ENCODE peak calls at places on chromosomes 13 and 19, in ten cellular contexts. One of them, this sample, is unnamed.

GRCh38 chr19:1063030-1063908 is 3.7 kb upstream of the ARHGAP45 start:
- DNase-seq in suprapubic skin: no peak
- DNase-seq in Peyer's patch: no peak
- DNase-seq in ascending aorta: no peak
- DNase-seq in PC-3: peak; percentile 29
- DNase-seq in astrocyte of the spinal cord: no peak
- DNase-seq in tibial nerve: no peak
- DNase-seq in uterus: no peak
- DNase-seq in fibroblast of lung: no peak
- DNase-seq in kidney epithelial cell: no peak
- DNase-seq in this sample: no peak

GRCh38 chr13:40787062-40787461 is 2.3 kb upstream of the SLC25A15 start:
- DNase-seq in uterus: no peak
- DNase-seq in Peyer's patch: no peak
- DNase-seq in PC-3: no peak
- DNase-seq in kidney epithelial cell: no peak
- DNase-seq in tibial nerve: no peak
- DNase-seq in suprapubic skin: no peak
- DNase-seq in astrocyte of the spinal cord: peak; percentile 29
- DNase-seq in fibroblast of lung: peak; percentile 91
- DNase-seq in ascending aorta: no peak
- DNase-seq in this sample: no peak

GRCh38 chr19:44848036-44848804 is 2.1 kb downstream of the NECTIN2 start:
- DNase-seq in Peyer's patch: no peak
- DNase-seq in suprapubic skin: peak; percentile 73
- DNase-seq in kidney epithelial cell: peak; percentile 55
- DNase-seq in fibroblast of lung: peak; percentile 50
- DNase-seq in ascending aorta: peak; percentile 75
- DNase-seq in uterus: peak; percentile 26
- DNase-seq in PC-3: peak; percentile 30
- DNase-seq in astrocyte of the spinal cord: peak; percentile 57
- DNase-seq in tibial nerve: no peak
- DNase-seq in this sample: peak; percentile 87

GRCh38 chr19:42528354-42529247 is at the start of gene CEACAM1:
- DNase-seq in suprapubic skin: no peak
- DNase-seq in kidney epithelial cell: no peak
- DNase-seq in PC-3: peak; percentile 35
- DNase-seq in Peyer's patch: peak; percentile 85
- DNase-seq in tibial nerve: no peak
- DNase-seq in astrocyte of the spinal cord: no peak
- DNase-seq in ascending aorta: peak; percentile 60
- DNase-seq in uterus: no peak
- DNase-seq in fibroblast of lung: no peak
- DNase-seq in this sample: peak; percentile 21

GRCh38 chr13:38687246-38688229 is 661 bp downstream of the FREM2 start:
- DNase-seq in fibroblast of lung: peak; percentile 2
- DNase-seq in ascending aorta: no peak
- DNase-seq in Peyer's patch: peak; percentile 46
- DNase-seq in astrocyte of the spinal cord: peak; percentile 36
- DNase-seq in uterus: no peak
- DNase-seq in PC-3: no peak
- DNase-seq in suprapubic skin: no peak
- DNase-seq in tibial nerve: no peak
- DNase-seq in kidney epithelial cell: no peak
- DNase-seq in this sample: no peak

GRCh38 chr19:7673995-7674667 is 2.8 kb upstream of the MCEMP1 start:
- DNase-seq in uterus: peak; percentile 21
- DNase-seq in kidney epithelial cell: no peak
- DNase-seq in suprapubic skin: peak; percentile 87
- DNase-seq in tibial nerve: peak; percentile 50
- DNase-seq in ascending aorta: peak; percentile 72
- DNase-seq in PC-3: peak; percentile 87
- DNase-seq in Peyer's patch: peak; percentile 73
- DNase-seq in fibroblast of lung: peak; percentile 78
- DNase-seq in astrocyte of the spinal cord: peak; percentile 29
- DNase-seq in this sample: peak; percentile 94

GRCh38 chr19:50046649-50047503 is 21.1 kb downstream of the ZNF473 start:
- DNase-seq in fibroblast of lung: peak; percentile 30
- DNase-seq in tibial nerve: peak; percentile 77
- DNase-seq in kidney epithelial cell: no peak
- DNase-seq in uterus: peak; percentile 39
- DNase-seq in astrocyte of the spinal cord: no peak
- DNase-seq in Peyer's patch: no peak
- DNase-seq in suprapubic skin: peak; percentile 73
- DNase-seq in PC-3: peak; percentile 34
- DNase-seq in ascending aorta: no peak
- DNase-seq in this sample: peak; percentile 27

GRCh38 chr19:12774588-12775555 is at the start of gene HOOK2:
- DNase-seq in tibial nerve: peak; percentile 19
- DNase-seq in PC-3: peak; percentile 97
- DNase-seq in Peyer's patch: peak; percentile 99
- DNase-seq in suprapubic skin: peak; percentile 93
- DNase-seq in uterus: no peak
- DNase-seq in fibroblast of lung: no peak
- DNase-seq in astrocyte of the spinal cord: no peak
- DNase-seq in kidney epithelial cell: no peak
- DNase-seq in ascending aorta: peak; percentile 78
- DNase-seq in this sample: peak; percentile 86

GRCh38 chr13:104021806-104022397 is 955.7 kb upstream of the SLC10A2 start:
- DNase-seq in suprapubic skin: no peak
- DNase-seq in astrocyte of the spinal cord: no peak
- DNase-seq in uterus: no peak
- DNase-seq in kidney epithelial cell: no peak
- DNase-seq in PC-3: no peak
- DNase-seq in ascending aorta: no peak
- DNase-seq in Peyer's patch: no peak
- DNase-seq in tibial nerve: no peak
- DNase-seq in fibroblast of lung: no peak
- DNase-seq in this sample: no peak

GRCh38 chr13:98751397-98752110 is 918 bp downstream of the SLC15A1 start:
- DNase-seq in PC-3: peak; percentile 44
- DNase-seq in uterus: no peak
- DNase-seq in fibroblast of lung: peak; percentile 33
- DNase-seq in suprapubic skin: no peak
- DNase-seq in Peyer's patch: peak; percentile 69
- DNase-seq in astrocyte of the spinal cord: peak; percentile 13
- DNase-seq in tibial nerve: no peak
- DNase-seq in kidney epithelial cell: no peak
- DNase-seq in ascending aorta: no peak
- DNase-seq in this sample: peak; percentile 84

GRCh38 chr13:40770934-40771618 is at the start of gene MRPS31:
- DNase-seq in Peyer's patch: peak; percentile 97
- DNase-seq in PC-3: peak; percentile 89
- DNase-seq in uterus: peak; percentile 94
- DNase-seq in suprapubic skin: peak; percentile 98
- DNase-seq in ascending aorta: peak; percentile 97
- DNase-seq in fibroblast of lung: peak; percentile 95
- DNase-seq in kidney epithelial cell: peak; percentile 65
- DNase-seq in astrocyte of the spinal cord: peak; percentile 96
- DNase-seq in tibial nerve: peak; percentile 87
- DNase-seq in this sample: peak; percentile 94

GRCh38 chr13:104008571-104009435 is 942.6 kb upstream of the SLC10A2 start:
- DNase-seq in tibial nerve: no peak
- DNase-seq in Peyer's patch: no peak
- DNase-seq in astrocyte of the spinal cord: peak; percentile 85
- DNase-seq in uterus: no peak
- DNase-seq in suprapubic skin: no peak
- DNase-seq in ascending aorta: no peak
- DNase-seq in kidney epithelial cell: no peak
- DNase-seq in fibroblast of lung: peak; percentile 89
- DNase-seq in PC-3: peak; percentile 66
- DNase-seq in this sample: no peak

GRCh38 chr19:42076375-42076944 is 494 bp downstream of the ZNF574 start:
- DNase-seq in kidney epithelial cell: no peak
- DNase-seq in fibroblast of lung: peak; percentile 10
- DNase-seq in ascending aorta: peak; percentile 75
- DNase-seq in tibial nerve: peak; percentile 33
- DNase-seq in astrocyte of the spinal cord: no peak
- DNase-seq in Peyer's patch: no peak
- DNase-seq in suprapubic skin: peak; percentile 83
- DNase-seq in PC-3: peak; percentile 4
- DNase-seq in uterus: no peak
- DNase-seq in this sample: peak; percentile 43

GRCh38 chr13:44093607-44094583 is 214.2 kb downstream of the LACC1 start:
- DNase-seq in Peyer's patch: no peak
- DNase-seq in tibial nerve: no peak
- DNase-seq in PC-3: no peak
- DNase-seq in kidney epithelial cell: no peak
- DNase-seq in ascending aorta: no peak
- DNase-seq in fibroblast of lung: peak; percentile 54
- DNase-seq in astrocyte of the spinal cord: no peak
- DNase-seq in suprapubic skin: no peak
- DNase-seq in uterus: no peak
- DNase-seq in this sample: no peak

DNA sequence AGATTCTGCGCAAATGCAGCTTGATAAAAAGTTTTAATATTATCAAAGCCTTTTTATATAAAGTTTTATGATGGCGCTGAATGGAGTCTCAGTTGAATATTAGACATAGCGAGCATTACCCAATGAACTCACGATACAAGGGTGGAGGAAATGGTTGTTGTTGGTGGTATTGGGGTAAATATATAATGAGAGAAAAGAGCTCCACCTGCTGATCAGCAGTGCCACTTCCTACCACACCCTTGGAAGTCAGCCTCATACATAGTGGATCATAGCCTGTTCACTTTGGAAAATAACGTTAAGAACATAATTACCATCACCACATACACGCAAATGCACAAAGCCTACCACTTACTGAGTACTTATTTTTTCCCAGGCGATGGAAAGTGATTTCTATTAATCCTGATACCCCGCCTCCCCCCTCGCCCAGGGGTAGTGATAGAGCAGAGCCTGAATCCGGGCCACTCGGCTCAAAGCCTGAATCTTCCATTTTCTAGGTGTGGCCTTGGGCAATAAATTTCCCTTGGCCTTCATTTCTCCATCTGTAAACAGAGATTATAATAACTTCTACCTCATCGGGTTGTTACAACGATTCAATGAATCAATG is 358.3 kb downstream of the KLF5 start:
- DNase-seq in ascending aorta: no peak
- DNase-seq in tibial nerve: no peak
- DNase-seq in astrocyte of the spinal cord: no peak
- DNase-seq in Peyer's patch: no peak
- DNase-seq in kidney epithelial cell: no peak
- DNase-seq in suprapubic skin: no peak
- DNase-seq in uterus: no peak
- DNase-seq in fibroblast of lung: no peak
- DNase-seq in PC-3: peak; percentile 64
- DNase-seq in this sample: no peak
- TF ChIP-seq CTCF in ascending aorta: no peak
- TF ChIP-seq CTCF in tibial nerve: no peak
- TF ChIP-seq CTCF in astrocyte of the spinal cord: no peak
- TF ChIP-seq CTCF in Peyer's patch: no peak
- TF ChIP-seq CTCF in kidney epithelial cell: peak; percentile 17
- TF ChIP-seq CTCF in suprapubic skin: no peak
- TF ChIP-seq CTCF in uterus: no peak
- TF ChIP-seq CTCF in fibroblast of lung: no peak
- TF ChIP-seq CTCF in PC-3: peak; percentile 69
- TF ChIP-seq CTCF in this sample: no peak

DNA sequence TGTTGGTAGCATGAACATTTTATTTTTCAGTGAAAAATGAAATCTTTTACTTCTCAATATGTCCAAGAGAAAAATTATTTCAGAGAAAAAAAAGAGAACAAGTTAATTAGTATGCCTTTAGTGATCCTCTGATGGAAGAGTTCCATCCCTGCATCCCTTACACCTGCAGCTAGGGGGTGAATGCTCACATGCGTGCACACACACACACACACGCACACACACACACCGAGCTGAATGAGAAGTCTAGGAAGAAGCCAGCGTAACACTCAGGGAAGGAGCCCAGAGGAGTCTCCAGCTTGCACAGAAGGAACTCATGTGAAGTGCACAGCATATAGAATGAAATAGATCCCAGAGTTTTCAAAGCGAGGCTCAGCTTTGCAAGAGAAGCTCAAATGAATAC is 510.5 kb downstream of the IRS2 start:
- DNase-seq in uterus: no peak
- DNase-seq in fibroblast of lung: no peak
- DNase-seq in kidney epithelial cell: no peak
- DNase-seq in Peyer's patch: no peak
- DNase-seq in PC-3: no peak
- DNase-seq in ascending aorta: no peak
- DNase-seq in tibial nerve: no peak
- DNase-seq in astrocyte of the spinal cord: peak; percentile 25
- DNase-seq in suprapubic skin: no peak
- DNase-seq in this sample: no peak
- TF ChIP-seq CTCF in uterus: no peak
- TF ChIP-seq CTCF in fibroblast of lung: no peak
- TF ChIP-seq CTCF in kidney epithelial cell: peak; percentile 34
- TF ChIP-seq CTCF in Peyer's patch: no peak
- TF ChIP-seq CTCF in PC-3: peak; percentile 35
- TF ChIP-seq CTCF in ascending aorta: peak; percentile 4
- TF ChIP-seq CTCF in tibial nerve: no peak
- TF ChIP-seq CTCF in astrocyte of the spinal cord: peak; percentile 41
- TF ChIP-seq CTCF in suprapubic skin: no peak
- TF ChIP-seq CTCF in this sample: no peak

DNA sequence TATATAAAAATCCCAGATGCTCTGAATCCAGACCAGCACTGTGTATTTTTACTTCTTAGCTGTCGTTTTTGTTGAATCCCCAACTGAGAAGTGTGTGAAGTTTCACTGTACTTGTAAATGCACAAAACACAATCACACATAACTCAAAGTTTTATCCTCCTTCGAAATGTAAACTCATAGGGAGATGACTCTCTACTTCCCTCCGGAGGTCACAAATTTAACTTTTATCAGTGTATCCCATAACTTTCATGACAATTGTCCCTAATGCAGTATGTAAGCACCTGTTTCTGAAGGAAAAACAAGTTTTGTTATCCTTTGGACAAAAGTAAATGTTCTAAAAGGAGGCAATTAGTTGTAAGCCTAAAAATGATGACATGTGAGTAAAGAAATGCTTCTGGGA is 665.0 kb upstream of the SLITRK6 start:
- DNase-seq in fibroblast of lung: peak; percentile 20
- DNase-seq in tibial nerve: no peak
- DNase-seq in suprapubic skin: no peak
- DNase-seq in kidney epithelial cell: no peak
- DNase-seq in Peyer's patch: no peak
- DNase-seq in PC-3: peak; percentile 18
- DNase-seq in uterus: no peak
- DNase-seq in astrocyte of the spinal cord: peak; percentile 10
- DNase-seq in ascending aorta: no peak
- DNase-seq in this sample: no peak
- TF ChIP-seq CTCF in fibroblast of lung: no peak
- TF ChIP-seq CTCF in tibial nerve: no peak
- TF ChIP-seq CTCF in suprapubic skin: no peak
- TF ChIP-seq CTCF in kidney epithelial cell: peak; percentile 12
- TF ChIP-seq CTCF in Peyer's patch: no peak
- TF ChIP-seq CTCF in PC-3: no peak
- TF ChIP-seq CTCF in uterus: no peak
- TF ChIP-seq CTCF in astrocyte of the spinal cord: peak; percentile 43
- TF ChIP-seq CTCF in ascending aorta: no peak
- TF ChIP-seq CTCF in this sample: no peak

DNA sequence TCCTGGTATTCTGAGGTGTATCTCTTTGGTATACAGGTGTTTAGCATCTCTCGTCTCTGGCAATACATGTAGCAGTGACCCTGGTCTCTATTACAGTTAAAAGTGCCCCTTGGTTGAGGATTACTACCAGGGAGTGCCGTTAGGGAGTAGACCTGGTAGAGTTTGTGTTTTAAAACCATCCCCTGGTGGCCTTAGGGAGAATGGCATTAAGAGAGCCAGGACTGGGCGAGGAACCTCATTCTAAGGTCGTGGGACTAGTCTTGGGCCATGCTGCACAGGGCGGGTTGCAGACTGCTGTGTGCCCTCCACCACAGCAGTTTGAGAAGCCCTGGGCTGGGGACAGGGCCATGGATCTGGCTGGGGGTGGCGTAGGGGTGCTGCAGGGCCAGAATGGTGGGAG is 35.0 kb downstream of the B3GLCT start:
- DNase-seq in kidney epithelial cell: no peak
- DNase-seq in PC-3: peak; percentile 14
- DNase-seq in uterus: no peak
- DNase-seq in ascending aorta: no peak
- DNase-seq in fibroblast of lung: no peak
- DNase-seq in Peyer's patch: no peak
- DNase-seq in tibial nerve: no peak
- DNase-seq in astrocyte of the spinal cord: no peak
- DNase-seq in suprapubic skin: no peak
- DNase-seq in this sample: no peak
- TF ChIP-seq CTCF in kidney epithelial cell: no peak
- TF ChIP-seq CTCF in PC-3: peak; percentile 43
- TF ChIP-seq CTCF in uterus: no peak
- TF ChIP-seq CTCF in ascending aorta: no peak
- TF ChIP-seq CTCF in fibroblast of lung: no peak
- TF ChIP-seq CTCF in Peyer's patch: no peak
- TF ChIP-seq CTCF in tibial nerve: no peak
- TF ChIP-seq CTCF in astrocyte of the spinal cord: peak; percentile 52
- TF ChIP-seq CTCF in suprapubic skin: peak; percentile 9
- TF ChIP-seq CTCF in this sample: no peak